ENCODE peak calls at places on chromosomes 11 and 22, in four cellular contexts. P, C, A and K are unnamed samples.

GRCh38 chr11:17498475-17498874 is 21.8 kb upstream of the ABCC8 start:
- DNase-seq in P (no peak), C (no peak), A (peak), K (no peak)

GRCh38 chr11:43574949-43575915 is 105.3 kb upstream of the HSD17B12 start:
- DNase-seq in P (no peak), C (no peak), A (peak), K (no peak)

GRCh38 chr11:61652135-61652534 is 28.1 kb upstream of the DAGLA start:
- DNase-seq in P (no peak), C (peak), A (no peak), K (no peak)

GRCh38 chr11:62905927-62906531 is 15.1 kb downstream of the CHRM1 start:
- DNase-seq in P (peak), C (peak), A (peak), K (peak)

GRCh38 chr22:20008221-20008995 is 8.2 kb downstream of the ARVCF start:
- DNase-seq in P (no peak), C (no peak), A (no peak), K (no peak)

GRCh38 chr22:49971232-49972162 is 10.9 kb downstream of the PIM3 start:
- DNase-seq in P (peak), C (peak), A (peak), K (no peak)

GRCh38 chr22:49983148-49984042 is 22.8 kb downstream of the PIM3 start:
- DNase-seq in P (no peak), C (no peak), A (no peak), K (no peak)

GRCh38 chr22:25630446-25630845 is 66.0 kb downstream of the GRK3 start:
- DNase-seq in P (no peak), C (no peak), A (peak), K (no peak)

GRCh38 chr11:120342226-120342625 is 6.0 kb downstream of the ARHGEF12 start:
- DNase-seq in P (no peak), C (no peak), A (no peak), K (no peak)

GRCh38 chr11:66328036-66328306 is 8.3 kb downstream of the RIN1 start:
- DNase-seq in P (no peak), C (peak), A (no peak), K (no peak)

GRCh38 chr11:72710278-72710677 is 36.1 kb upstream of the PDE2A start:
- DNase-seq in P (no peak), C (no peak), A (no peak), K (no peak)

GRCh38 chr11:68038718-68039525 is at the start of gene TCIRG1:
- DNase-seq in P (no peak), C (peak), A (peak), K (no peak)

GRCh38 chr11:23723861-23724260 is 773.0 kb upstream of the LUZP2 start:
- DNase-seq in P (no peak), C (no peak), A (no peak), K (no peak)

GRCh38 chr11:96256213-96256580 is 86.8 kb downstream of the MAML2 start:
- DNase-seq in P (no peak), C (no peak), A (no peak), K (no peak)

GRCh38 chr22:49274754-49275380 is 552.8 kb downstream of the BRD1 start:
- DNase-seq in P (no peak), C (no peak), A (no peak), K (no peak)

GRCh38 chr11:69939551-69940245 is 120.5 kb upstream of the FGF3 start:
- DNase-seq in P (no peak), C (no peak), A (peak), K (no peak)

GRCh38 chr22:31490496-31490925 is 869 bp upstream of the EIF4ENIF1 start:
- DNase-seq in P (peak), C (peak), A (peak), K (peak)

GRCh38 chr22:25488244-25489020 is 76.0 kb upstream of the GRK3 start:
- DNase-seq in P (no peak), C (peak), A (peak), K (no peak)

GRCh38 chr11:104883342-104883741 is 14.9 kb downstream of the CASP12 start:
- DNase-seq in P (no peak), C (no peak), A (no peak), K (no peak)

DNA sequence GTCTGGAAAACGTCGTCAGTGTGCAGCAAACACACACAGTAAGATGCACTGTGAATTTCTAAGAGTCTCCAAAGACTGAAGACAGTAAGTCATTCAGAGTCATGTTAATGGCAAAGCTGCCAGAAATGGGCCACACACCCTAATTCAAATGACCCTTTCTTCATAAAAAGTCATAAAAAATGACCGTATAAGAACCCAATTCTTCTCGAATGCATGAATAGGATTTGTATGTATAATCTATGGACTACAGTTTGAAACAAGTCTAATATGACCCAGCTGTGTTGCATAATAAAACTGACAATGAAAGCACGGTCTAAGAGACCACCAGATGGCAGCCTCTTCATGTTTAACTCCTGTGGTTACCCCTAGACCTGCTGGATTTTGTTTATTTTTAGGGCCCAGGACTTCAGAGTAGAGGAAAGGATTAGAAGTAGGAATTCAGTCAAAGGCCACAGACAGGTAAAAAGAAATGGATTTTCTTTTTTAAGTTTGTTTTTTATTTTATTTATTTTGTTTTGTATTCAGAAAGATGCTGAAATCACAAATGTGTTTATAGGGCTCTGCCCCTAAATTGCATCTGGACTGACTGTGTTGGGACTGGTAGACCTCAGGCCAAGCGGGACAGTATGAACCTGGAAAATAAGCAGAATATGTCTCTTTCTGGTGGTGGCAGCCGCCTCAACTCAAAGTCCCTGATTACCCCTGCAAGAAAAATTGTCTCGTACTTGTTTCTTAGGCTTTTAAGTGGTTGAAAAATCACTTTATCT is 32.1 kb upstream of the SLC5A12 start:
- DNase-seq in P (no peak), C (peak), A (peak), K (no peak)
- TF ChIP-seq CTCF in P (peak), C (peak), A (peak), K (peak)

GRCh38 chr11:100825610-100826009 is 138.5 kb downstream of the ARHGAP42 start:
- DNase-seq in P (no peak), C (no peak), A (no peak), K (no peak)

GRCh38 chr11:100831929-100832480 is 144.9 kb downstream of the ARHGAP42 start:
- DNase-seq in P (no peak), C (no peak), A (no peak), K (no peak)

GRCh38 chr11:100830295-100830694 is 143.2 kb downstream of the ARHGAP42 start:
- DNase-seq in P (no peak), C (no peak), A (no peak), K (no peak)

GRCh38 chr11:100830978-100831732 is 144.1 kb downstream of the ARHGAP42 start:
- DNase-seq in P (no peak), C (no peak), A (peak), K (no peak)

DNA sequence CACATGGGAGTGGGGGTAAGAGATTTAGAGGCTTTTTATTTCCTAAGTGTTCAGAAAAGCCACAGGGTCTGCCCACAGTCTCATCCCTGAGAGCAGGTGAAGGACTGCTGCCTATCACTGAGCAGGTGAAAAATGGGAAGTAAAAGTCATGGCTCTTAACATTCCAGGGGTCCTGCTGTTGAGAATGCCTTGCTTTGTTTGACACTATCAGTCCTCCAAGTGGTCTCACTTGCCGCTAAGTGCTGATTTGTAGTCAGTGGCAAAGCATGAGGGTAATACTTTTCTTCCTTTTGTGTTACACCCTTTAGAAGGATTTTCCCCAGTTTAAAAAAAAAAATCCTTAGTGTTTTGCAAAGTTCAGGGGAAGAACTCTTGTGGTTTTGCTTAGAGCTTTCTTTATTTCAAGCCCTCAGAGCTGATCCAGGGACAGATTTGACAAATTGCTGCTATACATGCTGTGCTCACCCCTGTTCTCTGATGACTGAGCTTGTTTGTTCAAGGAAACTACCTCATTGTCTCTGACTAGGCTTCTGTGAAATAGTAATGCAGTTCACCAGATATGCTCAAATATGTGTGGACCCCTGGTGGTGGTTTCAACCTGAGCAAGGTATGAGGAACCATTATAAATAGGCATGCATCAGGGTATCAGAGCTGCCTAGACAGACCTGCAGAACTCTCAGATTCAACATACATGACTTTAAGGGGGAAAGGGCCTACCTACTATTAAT is 141.0 kb downstream of the ARHGAP42 start:
- DNase-seq in P (no peak), C (no peak), A (peak), K (peak)
- TF ChIP-seq CTCF in P (peak), C (no peak), A (peak), K (peak)

GRCh38 chr11:101870510-101870909 is 44.3 kb upstream of the CEP126 start:
- DNase-seq in P (no peak), C (no peak), A (peak), K (no peak)
- TF ChIP-seq CTCF in P (no peak), C (no peak), A (no peak), K (no peak)

GRCh38 chr22:32951081-32951806 is 106.9 kb downstream of the SYN3 start:
- DNase-seq in P (no peak), C (no peak), A (no peak), K (no peak)
- TF ChIP-seq CTCF in P (no peak), C (no peak), A (peak), K (peak)

GRCh38 chr11:2926611-2927492 is 2.4 kb downstream of the PHLDA2 start:
- DNase-seq in P (no peak), C (peak), A (no peak), K (no peak)

GRCh38 chr11:2927493-2927800 is 1.8 kb downstream of the PHLDA2 start:
- DNase-seq in P (no peak), C (no peak), A (no peak), K (no peak)

GRCh38 chr11:2928605-2929510 is at the start of gene PHLDA2:
- DNase-seq in P (no peak), C (peak), A (peak), K (no peak)

GRCh38 chr11:2929511-2929879 is 275 bp upstream of the PHLDA2 start:
- DNase-seq in P (no peak), C (peak), A (peak), K (no peak)

DNA sequence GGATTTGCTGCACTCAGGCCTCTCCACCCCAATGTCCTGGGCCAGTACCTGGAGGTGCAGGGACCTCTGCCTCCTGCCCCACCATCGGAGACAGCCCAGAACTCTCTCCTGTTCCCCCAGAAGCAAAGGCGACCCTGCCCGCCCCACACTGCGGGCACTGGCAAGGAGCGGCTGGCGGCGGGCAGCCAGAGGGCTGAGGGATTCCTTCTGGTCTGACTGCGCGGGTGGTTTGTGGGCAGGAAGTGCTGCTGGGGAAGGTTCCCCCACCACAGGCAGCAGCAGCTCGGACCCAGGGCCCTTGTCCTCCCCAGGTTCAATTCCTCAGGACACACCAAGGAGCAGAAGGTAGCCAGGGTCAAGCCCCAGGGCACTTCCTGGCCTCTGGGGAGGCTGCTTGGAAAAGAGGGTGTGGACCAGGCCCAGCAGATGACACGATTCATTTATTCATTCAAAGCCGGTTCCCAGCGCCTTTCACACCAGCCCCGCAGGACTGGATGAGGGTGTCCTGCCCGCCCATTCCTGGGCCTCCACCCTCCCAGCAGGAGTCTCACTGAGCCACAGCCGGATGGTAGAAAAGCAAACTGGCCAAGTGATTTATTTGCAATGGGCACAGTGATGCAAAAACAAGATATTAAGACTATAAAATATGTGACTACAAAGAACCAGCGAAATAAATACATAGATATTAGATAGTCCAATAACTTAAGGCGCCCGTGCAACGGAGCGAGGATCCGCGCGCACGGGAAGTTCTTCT is 1.2 kb downstream of the PHLDA2 start:
- DNase-seq in P (no peak), C (peak), A (peak), K (no peak)
- TF ChIP-seq CTCF in P (no peak), C (no peak), A (peak), K (no peak)

DNA sequence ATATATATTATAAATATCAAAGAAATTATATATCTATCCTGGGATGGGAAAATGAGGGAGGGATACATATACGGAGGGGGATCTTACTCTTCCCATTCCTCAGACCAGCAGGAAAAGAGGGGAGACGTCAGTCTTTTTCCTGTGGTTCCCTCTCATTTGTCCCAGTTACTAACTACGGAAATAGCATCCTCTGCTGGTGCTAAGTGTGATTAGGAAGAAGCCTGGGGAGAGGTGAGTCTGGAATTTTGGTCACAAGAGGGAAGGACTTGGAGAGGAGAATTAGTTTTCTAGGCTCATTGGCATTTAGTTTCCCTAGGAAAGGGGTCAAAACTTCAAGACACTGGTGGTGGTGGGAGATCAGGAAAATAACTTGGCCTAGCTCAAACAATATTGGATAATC is 11.6 kb downstream of the MED19 start:
- DNase-seq in P (no peak), C (no peak), A (peak), K (no peak)
- TF ChIP-seq CTCF in P (no peak), C (no peak), A (peak), K (no peak)

DNA sequence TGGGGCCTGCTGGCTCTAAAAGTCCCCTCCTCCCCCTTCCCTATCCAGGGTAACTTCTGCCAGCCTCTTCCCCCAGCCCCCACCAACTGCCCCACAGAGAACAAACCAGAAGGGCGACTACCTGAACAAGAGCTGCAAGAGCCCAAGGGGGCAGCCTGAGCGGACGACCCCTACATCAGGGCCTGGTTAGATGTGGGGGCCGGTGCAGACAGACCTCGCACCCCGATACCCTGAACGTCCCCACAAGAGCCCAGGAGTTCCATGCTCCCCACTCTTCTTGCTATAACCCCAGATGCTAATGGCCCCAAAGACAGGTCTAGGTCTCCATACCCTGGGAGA is 20.7 kb downstream of the SUN2 start:
- DNase-seq in P (no peak), C (no peak), A (no peak), K (no peak)
- TF ChIP-seq CTCF in P (no peak), C (no peak), A (no peak), K (no peak)